ENCODE peak calls at places on chromosomes 16 and 17, in nine cellular contexts. T is fibroblast of the aortic adventitia; A is cardiac muscle cell; O is CD8-positive, alpha-beta memory T cell; L is fibroblast of mammary gland; M is AG04449; E is skeletal muscle cell; R is iPS DF 6.9; U is heart left ventricle. S is an unnamed sample.

GRCh38 chr16:9447699-9448098 is 356.3 kb downstream of the HAPSTR1 start:
- DNase-seq in U (peak), R (no peak), E (no peak), T (no peak), A (no peak), O (no peak), M (no peak), L (no peak), S (no peak)

GRCh38 chr17:3043737-3044365 is 19.6 kb downstream of the OR1D5 start:
- DNase-seq in M (no peak), R (no peak), U (no peak), E (no peak), L (peak), T (no peak), A (no peak), O (no peak), S (no peak)

GRCh38 chr16:66596986-66597848 is 7.3 kb upstream of the CMTM3 start:
- DNase-seq in O (no peak), R (no peak), E (no peak), T (no peak), L (no peak), A (no peak), U (no peak), M (no peak), S (no peak)

GRCh38 chr16:85988723-85989313 is 89.9 kb downstream of the IRF8 start:
- DNase-seq in E (no peak), A (no peak), T (no peak), U (no peak), R (no peak), O (no peak), L (no peak), M (no peak), S (no peak)

GRCh38 chr16:68031951-68032350 is 8.9 kb downstream of the DUS2 start:
- DNase-seq in M (no peak), A (no peak), E (no peak), U (no peak), L (peak), R (no peak), T (no peak), O (no peak), S (no peak)

GRCh38 chr16:54937673-54938350 is 7.1 kb downstream of the IRX5 start:
- DNase-seq in O (no peak), A (peak), T (no peak), L (no peak), M (no peak), R (no peak), E (no peak), U (peak), S (no peak)

GRCh38 chr16:239948-240277 is 5.3 kb downstream of the FAM234A start:
- DNase-seq in T (no peak), L (peak), O (no peak), M (no peak), E (no peak), A (peak), R (no peak), U (peak), S (no peak)

GRCh38 chr16:75591001-75591852 is 25.0 kb downstream of the GABARAPL2 start:
- DNase-seq in R (no peak), E (peak), T (peak), O (no peak), A (peak), M (peak), L (peak), U (peak), S (peak)

GRCh38 chr17:79706931-79707382 is 23.8 kb upstream of the ENPP7 start:
- DNase-seq in A (peak), L (peak), M (no peak), O (no peak), T (peak), U (no peak), R (no peak), E (no peak), S (no peak)

GRCh38 chr17:41771389-41772206 is 14.9 kb downstream of the JUP start:
- DNase-seq in A (no peak), M (no peak), U (no peak), T (no peak), L (no peak), R (no peak), O (no peak), E (no peak), S (no peak)

GRCh38 chr17:65588194-65588808 is 26.9 kb upstream of the AXIN2 start:
- DNase-seq in U (peak), R (no peak), T (peak), O (no peak), E (no peak), M (no peak), A (no peak), L (no peak), S (no peak)

GRCh38 chr16:54817432-54817831 is 113.2 kb upstream of the IRX5 start:
- DNase-seq in M (no peak), R (no peak), A (peak), L (peak), O (no peak), U (no peak), T (peak), E (peak), S (no peak)

GRCh38 chr17:72264682-72265405 is 144.0 kb downstream of the SOX9 start:
- DNase-seq in M (no peak), L (no peak), A (no peak), R (no peak), U (no peak), T (no peak), O (no peak), E (no peak), S (no peak)

GRCh38 chr17:31739300-31739699 is 119.7 kb downstream of the COPRS start:
- DNase-seq in L (peak), M (no peak), T (peak), A (peak), O (no peak), R (no peak), E (no peak), U (no peak), S (no peak)

GRCh38 chr16:6611535-6611934 is 721.1 kb upstream of the RBFOX1 start:
- DNase-seq in T (no peak), E (no peak), A (no peak), R (no peak), L (no peak), O (no peak), M (no peak), U (no peak), S (no peak)

GRCh38 chr16:2437032-2437790 is 8.0 kb downstream of the CCNF start:
- DNase-seq in M (no peak), E (no peak), R (no peak), L (no peak), U (no peak), T (no peak), A (no peak), O (no peak), S (peak)

GRCh38 chr17:48755346-48755745 is 26.8 kb upstream of the HOXB13 start:
- DNase-seq in T (no peak), A (no peak), R (no peak), E (no peak), L (no peak), M (no peak), O (no peak), U (no peak), S (no peak)

GRCh38 chr17:59826741-59827453 is 65.8 kb downstream of the TUBD1 start:
- DNase-seq in E (no peak), U (no peak), O (no peak), R (no peak), L (no peak), A (no peak), M (no peak), T (no peak), S (no peak)

GRCh38 chr17:77580531-77580930 is 378.0 kb upstream of the TNRC6C start:
- DNase-seq in R (no peak), E (no peak), T (no peak), A (no peak), U (no peak), L (no peak), M (no peak), O (no peak), S (no peak)

GRCh38 chr17:10198509-10199249 is at the start of gene GAS7:
- DNase-seq in R (no peak), T (no peak), O (peak), A (peak), M (no peak), L (no peak), E (no peak), U (peak), S (peak)

GRCh38 chr17:48878920-48879898 is 13.4 kb upstream of the ATP5MC1 start:
- DNase-seq in E (peak), L (peak), O (peak), T (peak), A (peak), R (peak), U (no peak), M (no peak), S (no peak)

GRCh38 chr17:1438593-1439083 is 17.4 kb downstream of the CRK start:
- DNase-seq in A (peak), M (peak), U (peak), R (no peak), E (no peak), L (peak), T (peak), O (no peak), S (no peak)

GRCh38 chr16:19005561-19006445 is 22.1 kb downstream of the TMC7 start:
- DNase-seq in R (no peak), T (peak), M (no peak), O (no peak), L (peak), A (no peak), E (no peak), U (peak), S (peak)

GRCh38 chr17:794876-795275 is 12.7 kb downstream of the MRM3 start:
- DNase-seq in O (peak), A (peak), E (peak), R (no peak), M (no peak), L (peak), U (peak), T (peak), S (peak)

GRCh38 chr17:78915872-78916632 is 9.1 kb downstream of the TIMP2 start:
- DNase-seq in U (peak), T (peak), O (no peak), L (peak), M (no peak), A (peak), E (no peak), R (no peak), S (peak)

GRCh38 chr17:39270923-39271322 is 45.2 kb upstream of the STAC2 start:
- DNase-seq in L (peak), T (peak), O (no peak), E (peak), R (no peak), U (no peak), A (peak), M (peak), S (no peak)

GRCh38 chr17:15655162-15655561 is 28.9 kb downstream of the TRIM16 start:
- DNase-seq in M (no peak), E (no peak), R (no peak), U (no peak), O (no peak), T (no peak), A (peak), L (no peak), S (no peak)

GRCh38 chr17:42759982-42760651 is 910 bp upstream of the RAMP2 start:
- DNase-seq in E (no peak), U (peak), T (no peak), A (no peak), L (no peak), O (no peak), R (no peak), M (no peak), S (no peak)

GRCh38 chr17:17351901-17352781 is 49.0 kb downstream of the NT5M start:
- DNase-seq in M (no peak), L (peak), T (no peak), A (peak), U (peak), E (no peak), O (no peak), R (no peak), S (peak)

GRCh38 chr17:74972107-74972972 is at the start of gene HID1:
- DNase-seq in L (no peak), T (no peak), A (peak), O (peak), M (no peak), E (no peak), U (peak), R (no peak), S (peak)

GRCh38 chr16:27112093-27112811 is 45.5 kb downstream of the C16orf82 start:
- DNase-seq in E (no peak), M (no peak), U (no peak), A (no peak), T (no peak), O (no peak), L (no peak), R (no peak), S (no peak)

GRCh38 chr16:27109666-27110523 is 43.2 kb downstream of the C16orf82 start:
- DNase-seq in T (peak), A (peak), R (peak), E (peak), L (peak), O (peak), U (peak), M (no peak), S (peak)

GRCh38 chr16:27111486-27111885 is 44.8 kb downstream of the C16orf82 start:
- DNase-seq in M (no peak), R (no peak), A (no peak), E (no peak), T (no peak), O (no peak), U (no peak), L (no peak), S (no peak)

GRCh38 chr16:27108826-27109665 is 42.3 kb downstream of the C16orf82 start:
- DNase-seq in U (no peak), L (no peak), E (no peak), R (no peak), T (no peak), O (no peak), A (no peak), M (no peak), S (no peak)

DNA sequence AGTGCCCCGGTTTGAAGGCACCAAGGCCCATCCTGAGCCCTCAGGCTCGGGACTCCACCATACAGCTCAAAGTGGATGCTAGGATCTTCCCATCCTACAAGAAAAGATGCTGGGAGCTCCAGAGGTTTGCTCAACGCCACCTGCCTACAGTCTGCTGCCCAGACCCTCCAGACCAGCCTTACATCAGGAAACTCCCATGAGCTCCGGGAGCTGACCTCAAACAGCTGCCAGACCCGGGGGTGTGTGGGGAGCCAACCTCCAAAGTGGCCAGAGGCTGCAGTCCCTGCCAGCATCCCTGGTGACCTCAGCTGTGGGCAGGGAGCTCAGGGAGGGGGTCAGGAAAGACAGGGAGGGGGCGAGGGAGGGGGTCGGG is 43.8 kb downstream of the C16orf82 start:
- DNase-seq in L (no peak), U (no peak), E (no peak), M (no peak), R (no peak), T (no peak), A (no peak), O (no peak), S (no peak)
- H3K4me3 ChIP-seq in L (no peak), U (peak), E (no peak), M (no peak), R (no peak), T (no peak), A (no peak), O (no peak), S (peak)

DNA sequence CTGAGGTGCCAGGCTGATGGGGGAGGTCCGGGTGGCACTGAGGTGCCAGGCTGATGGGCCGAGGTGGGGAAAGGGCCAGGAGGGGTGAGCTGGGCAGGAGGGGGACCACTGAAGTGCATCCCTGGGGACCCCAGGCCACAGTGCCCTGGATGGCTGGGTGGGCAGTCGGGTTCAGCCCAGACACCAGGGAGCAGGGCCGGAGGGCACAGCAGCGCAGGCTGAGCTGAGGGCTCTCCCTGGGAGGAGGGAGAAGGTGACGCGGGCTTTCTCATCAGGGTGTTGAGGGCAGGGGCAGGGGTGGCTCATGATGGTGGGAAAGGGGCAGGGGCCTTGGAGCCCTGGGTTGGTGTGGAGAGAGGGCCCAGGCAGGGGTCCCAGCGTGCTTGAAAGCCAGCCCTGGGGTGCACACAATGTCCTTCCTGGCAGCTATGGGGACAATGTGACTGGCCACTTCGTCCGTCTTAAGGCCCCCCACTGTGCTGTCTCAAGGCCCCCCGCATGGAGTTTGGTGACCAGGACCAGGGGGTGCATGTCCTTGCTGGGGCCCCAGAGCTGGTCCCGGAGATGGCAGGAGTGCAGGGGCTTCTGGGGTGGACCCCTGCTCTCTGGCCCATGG is 16.0 kb downstream of the CD7 start:
- DNase-seq in R (no peak), U (no peak), M (no peak), L (no peak), T (no peak), O (no peak), A (no peak), E (no peak), S (no peak)
- H3K4me3 ChIP-seq in R (no peak), U (no peak), M (no peak), L (no peak), T (no peak), O (peak), A (no peak), E (no peak), S (no peak)

GRCh38 chr17:33291248-33292183 is 1.6 kb downstream of the ASIC2 start:
- DNase-seq in T (no peak), O (no peak), U (no peak), M (no peak), R (no peak), L (peak), A (peak), E (no peak), S (peak)

GRCh38 chr17:33292981-33293867 is at the start of gene ASIC2:
- DNase-seq in M (no peak), A (no peak), O (no peak), R (no peak), E (no peak), T (no peak), L (peak), U (no peak), S (peak)

GRCh38 chr17:33294994-33295393 is 1.9 kb upstream of the ASIC2 start:
- DNase-seq in M (no peak), L (no peak), U (no peak), T (no peak), A (no peak), E (no peak), R (no peak), O (no peak), S (no peak)

GRCh38 chr17:33290156-33290697 is 2.9 kb downstream of the ASIC2 start:
- DNase-seq in L (no peak), E (no peak), T (no peak), R (no peak), O (no peak), A (no peak), U (no peak), M (no peak), S (no peak)

GRCh38 chr17:33292184-33292980 is 713 bp downstream of the ASIC2 start:
- DNase-seq in M (no peak), R (no peak), T (peak), O (no peak), U (no peak), A (peak), L (peak), E (no peak), S (no peak)
- H3K4me3 ChIP-seq in M (no peak), R (peak), T (no peak), O (no peak), U (peak), A (peak), L (peak), E (peak), S (peak)

DNA sequence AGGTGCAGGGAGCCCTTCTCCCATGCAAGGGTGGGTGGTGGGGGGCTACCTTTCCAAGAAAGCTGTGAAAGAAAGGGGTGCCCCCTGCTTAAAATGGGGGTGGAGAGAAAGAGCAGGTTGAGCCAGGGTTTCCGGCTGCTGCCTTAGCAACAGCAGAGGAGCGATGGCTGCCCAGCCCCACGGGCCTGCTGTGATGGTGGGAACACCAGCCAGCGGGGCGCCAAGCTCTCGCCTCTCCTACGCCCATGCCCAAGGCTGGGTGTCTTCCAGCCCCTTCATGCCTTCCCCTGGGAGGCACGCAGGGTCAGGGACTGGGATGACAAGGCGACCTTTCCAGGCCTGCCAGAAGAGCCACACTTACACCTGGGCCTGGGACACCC is 3.0 kb downstream of the FMNL1 start:
- DNase-seq in T (no peak), O (no peak), M (no peak), L (no peak), E (no peak), U (peak), A (no peak), R (no peak), S (peak)
- H3K4me3 ChIP-seq in T (no peak), O (peak), M (no peak), L (no peak), E (no peak), U (peak), A (no peak), R (no peak), S (no peak)